ENCODE peak calls at places on chromosome 2, in ten cellular contexts. One of them, this sample, is unnamed.

GRCh38 chr2:189163889-189164288 is 15.7 kb downstream of the COL5A2 start:
- ATAC-seq in HCT116: no peak
- ATAC-seq in lower lobe of right lung: peak; percentile 21
- ATAC-seq in CD4-positive, CD25-positive, alpha-beta regulatory T cell: no peak
- ATAC-seq in activated T-cell treated with anti-CD3 and anti-CD28 coated beads, Interleukin-2, amount 50 U/mL, for 72 hours: no peak
- ATAC-seq in CD4-positive, alpha-beta T cell: no peak
- ATAC-seq in activated CD4-positive, alpha-beta T cell treated with anti-CD3 and anti-CD28 coated beads for 36 hours: no peak
- ATAC-seq in activated naive CD8-positive, alpha-beta T cell treated with anti-CD3 and anti-CD28 coated beads, Interleukin-2, amount 10 ng/mL, durations not matched to agents 7 days and 5 days: no peak
- ATAC-seq in DND-41: no peak
- ATAC-seq in body of pancreas: no peak
- ATAC-seq in this sample: peak; percentile 81

GRCh38 chr2:8511868-8512612 is 169.8 kb upstream of the ID2 start:
- ATAC-seq in HCT116: no peak
- ATAC-seq in lower lobe of right lung: no peak
- ATAC-seq in CD4-positive, CD25-positive, alpha-beta regulatory T cell: no peak
- ATAC-seq in activated T-cell treated with anti-CD3 and anti-CD28 coated beads, Interleukin-2, amount 50 U/mL, for 72 hours: no peak
- ATAC-seq in CD4-positive, alpha-beta T cell: no peak
- ATAC-seq in activated CD4-positive, alpha-beta T cell treated with anti-CD3 and anti-CD28 coated beads for 36 hours: no peak
- ATAC-seq in activated naive CD8-positive, alpha-beta T cell treated with anti-CD3 and anti-CD28 coated beads, Interleukin-2, amount 10 ng/mL, durations not matched to agents 7 days and 5 days: no peak
- ATAC-seq in DND-41: no peak
- ATAC-seq in body of pancreas: no peak
- ATAC-seq in this sample: peak; percentile 65

GRCh38 chr2:64036343-64036742 is 17.1 kb upstream of the VPS54 start:
- ATAC-seq in HCT116: no peak
- ATAC-seq in lower lobe of right lung: peak; percentile 54
- ATAC-seq in CD4-positive, CD25-positive, alpha-beta regulatory T cell: peak; percentile 96
- ATAC-seq in activated T-cell treated with anti-CD3 and anti-CD28 coated beads, Interleukin-2, amount 50 U/mL, for 72 hours: peak; percentile 89
- ATAC-seq in CD4-positive, alpha-beta T cell: peak; percentile 96
- ATAC-seq in activated CD4-positive, alpha-beta T cell treated with anti-CD3 and anti-CD28 coated beads for 36 hours: peak; percentile 88
- ATAC-seq in activated naive CD8-positive, alpha-beta T cell treated with anti-CD3 and anti-CD28 coated beads, Interleukin-2, amount 10 ng/mL, durations not matched to agents 7 days and 5 days: peak; percentile 99
- ATAC-seq in DND-41: peak; percentile 99
- ATAC-seq in body of pancreas: no peak
- ATAC-seq in this sample: peak; percentile 92

GRCh38 chr2:181672255-181673008 is 7.9 kb downstream of the NEUROD1 start:
- ATAC-seq in HCT116: no peak
- ATAC-seq in lower lobe of right lung: no peak
- ATAC-seq in CD4-positive, CD25-positive, alpha-beta regulatory T cell: no peak
- ATAC-seq in activated T-cell treated with anti-CD3 and anti-CD28 coated beads, Interleukin-2, amount 50 U/mL, for 72 hours: no peak
- ATAC-seq in CD4-positive, alpha-beta T cell: no peak
- ATAC-seq in activated CD4-positive, alpha-beta T cell treated with anti-CD3 and anti-CD28 coated beads for 36 hours: peak; percentile 69
- ATAC-seq in activated naive CD8-positive, alpha-beta T cell treated with anti-CD3 and anti-CD28 coated beads, Interleukin-2, amount 10 ng/mL, durations not matched to agents 7 days and 5 days: no peak
- ATAC-seq in DND-41: peak; percentile 69
- ATAC-seq in body of pancreas: no peak
- ATAC-seq in this sample: no peak

GRCh38 chr2:202703091-202703490 is 68.3 kb downstream of the FAM117B start:
- ATAC-seq in HCT116: no peak
- ATAC-seq in lower lobe of right lung: no peak
- ATAC-seq in CD4-positive, CD25-positive, alpha-beta regulatory T cell: no peak
- ATAC-seq in activated T-cell treated with anti-CD3 and anti-CD28 coated beads, Interleukin-2, amount 50 U/mL, for 72 hours: peak; percentile 28
- ATAC-seq in CD4-positive, alpha-beta T cell: no peak
- ATAC-seq in activated CD4-positive, alpha-beta T cell treated with anti-CD3 and anti-CD28 coated beads for 36 hours: peak; percentile 15
- ATAC-seq in activated naive CD8-positive, alpha-beta T cell treated with anti-CD3 and anti-CD28 coated beads, Interleukin-2, amount 10 ng/mL, durations not matched to agents 7 days and 5 days: no peak
- ATAC-seq in DND-41: no peak
- ATAC-seq in body of pancreas: no peak
- ATAC-seq in this sample: no peak

GRCh38 chr2:19416784-19417684 is 58.6 kb upstream of the OSR1 start:
- ATAC-seq in HCT116: no peak
- ATAC-seq in lower lobe of right lung: no peak
- ATAC-seq in CD4-positive, CD25-positive, alpha-beta regulatory T cell: no peak
- ATAC-seq in activated T-cell treated with anti-CD3 and anti-CD28 coated beads, Interleukin-2, amount 50 U/mL, for 72 hours: no peak
- ATAC-seq in CD4-positive, alpha-beta T cell: no peak
- ATAC-seq in activated CD4-positive, alpha-beta T cell treated with anti-CD3 and anti-CD28 coated beads for 36 hours: no peak
- ATAC-seq in activated naive CD8-positive, alpha-beta T cell treated with anti-CD3 and anti-CD28 coated beads, Interleukin-2, amount 10 ng/mL, durations not matched to agents 7 days and 5 days: no peak
- ATAC-seq in DND-41: no peak
- ATAC-seq in body of pancreas: no peak
- ATAC-seq in this sample: no peak

GRCh38 chr2:186995092-186995491 is 146.1 kb upstream of the ZSWIM2 start:
- ATAC-seq in HCT116: no peak
- ATAC-seq in lower lobe of right lung: no peak
- ATAC-seq in CD4-positive, CD25-positive, alpha-beta regulatory T cell: no peak
- ATAC-seq in activated T-cell treated with anti-CD3 and anti-CD28 coated beads, Interleukin-2, amount 50 U/mL, for 72 hours: no peak
- ATAC-seq in CD4-positive, alpha-beta T cell: no peak
- ATAC-seq in activated CD4-positive, alpha-beta T cell treated with anti-CD3 and anti-CD28 coated beads for 36 hours: no peak
- ATAC-seq in activated naive CD8-positive, alpha-beta T cell treated with anti-CD3 and anti-CD28 coated beads, Interleukin-2, amount 10 ng/mL, durations not matched to agents 7 days and 5 days: no peak
- ATAC-seq in DND-41: no peak
- ATAC-seq in body of pancreas: no peak
- ATAC-seq in this sample: no peak

GRCh38 chr2:59790186-59791142 is 763.0 kb downstream of the BCL11A start:
- ATAC-seq in HCT116: no peak
- ATAC-seq in lower lobe of right lung: no peak
- ATAC-seq in CD4-positive, CD25-positive, alpha-beta regulatory T cell: no peak
- ATAC-seq in activated T-cell treated with anti-CD3 and anti-CD28 coated beads, Interleukin-2, amount 50 U/mL, for 72 hours: no peak
- ATAC-seq in CD4-positive, alpha-beta T cell: no peak
- ATAC-seq in activated CD4-positive, alpha-beta T cell treated with anti-CD3 and anti-CD28 coated beads for 36 hours: no peak
- ATAC-seq in activated naive CD8-positive, alpha-beta T cell treated with anti-CD3 and anti-CD28 coated beads, Interleukin-2, amount 10 ng/mL, durations not matched to agents 7 days and 5 days: no peak
- ATAC-seq in DND-41: no peak
- ATAC-seq in body of pancreas: no peak
- ATAC-seq in this sample: no peak

GRCh38 chr2:102473020-102473419 is at the start of gene SLC9A4:
- ATAC-seq in HCT116: peak; percentile 89
- ATAC-seq in lower lobe of right lung: peak; percentile 68
- ATAC-seq in CD4-positive, CD25-positive, alpha-beta regulatory T cell: peak; percentile 65
- ATAC-seq in activated T-cell treated with anti-CD3 and anti-CD28 coated beads, Interleukin-2, amount 50 U/mL, for 72 hours: peak; percentile 44
- ATAC-seq in CD4-positive, alpha-beta T cell: peak; percentile 70
- ATAC-seq in activated CD4-positive, alpha-beta T cell treated with anti-CD3 and anti-CD28 coated beads for 36 hours: no peak
- ATAC-seq in activated naive CD8-positive, alpha-beta T cell treated with anti-CD3 and anti-CD28 coated beads, Interleukin-2, amount 10 ng/mL, durations not matched to agents 7 days and 5 days: no peak
- ATAC-seq in DND-41: peak; percentile 52
- ATAC-seq in body of pancreas: no peak
- ATAC-seq in this sample: peak; percentile 79

GRCh38 chr2:46257980-46258379 is 39.2 kb upstream of the EPAS1 start:
- ATAC-seq in HCT116: no peak
- ATAC-seq in lower lobe of right lung: no peak
- ATAC-seq in CD4-positive, CD25-positive, alpha-beta regulatory T cell: no peak
- ATAC-seq in activated T-cell treated with anti-CD3 and anti-CD28 coated beads, Interleukin-2, amount 50 U/mL, for 72 hours: no peak
- ATAC-seq in CD4-positive, alpha-beta T cell: no peak
- ATAC-seq in activated CD4-positive, alpha-beta T cell treated with anti-CD3 and anti-CD28 coated beads for 36 hours: no peak
- ATAC-seq in activated naive CD8-positive, alpha-beta T cell treated with anti-CD3 and anti-CD28 coated beads, Interleukin-2, amount 10 ng/mL, durations not matched to agents 7 days and 5 days: no peak
- ATAC-seq in DND-41: no peak
- ATAC-seq in body of pancreas: no peak
- ATAC-seq in this sample: no peak

GRCh38 chr2:46977899-46978298 is 62.3 kb upstream of the MCFD2 start:
- ATAC-seq in HCT116: no peak
- ATAC-seq in lower lobe of right lung: peak; percentile 36
- ATAC-seq in CD4-positive, CD25-positive, alpha-beta regulatory T cell: peak; percentile 26
- ATAC-seq in activated T-cell treated with anti-CD3 and anti-CD28 coated beads, Interleukin-2, amount 50 U/mL, for 72 hours: no peak
- ATAC-seq in CD4-positive, alpha-beta T cell: no peak
- ATAC-seq in activated CD4-positive, alpha-beta T cell treated with anti-CD3 and anti-CD28 coated beads for 36 hours: no peak
- ATAC-seq in activated naive CD8-positive, alpha-beta T cell treated with anti-CD3 and anti-CD28 coated beads, Interleukin-2, amount 10 ng/mL, durations not matched to agents 7 days and 5 days: no peak
- ATAC-seq in DND-41: no peak
- ATAC-seq in body of pancreas: no peak
- ATAC-seq in this sample: no peak

GRCh38 chr2:207319321-207319720 is 153.6 kb upstream of the KLF7 start:
- ATAC-seq in HCT116: no peak
- ATAC-seq in lower lobe of right lung: peak; percentile 52
- ATAC-seq in CD4-positive, CD25-positive, alpha-beta regulatory T cell: no peak
- ATAC-seq in activated T-cell treated with anti-CD3 and anti-CD28 coated beads, Interleukin-2, amount 50 U/mL, for 72 hours: peak; percentile 40
- ATAC-seq in CD4-positive, alpha-beta T cell: no peak
- ATAC-seq in activated CD4-positive, alpha-beta T cell treated with anti-CD3 and anti-CD28 coated beads for 36 hours: peak; percentile 36
- ATAC-seq in activated naive CD8-positive, alpha-beta T cell treated with anti-CD3 and anti-CD28 coated beads, Interleukin-2, amount 10 ng/mL, durations not matched to agents 7 days and 5 days: no peak
- ATAC-seq in DND-41: no peak
- ATAC-seq in body of pancreas: no peak
- ATAC-seq in this sample: no peak

GRCh38 chr2:176652300-176653182 is 383.3 kb downstream of the MTX2 start:
- ATAC-seq in HCT116: peak; percentile 67
- ATAC-seq in lower lobe of right lung: peak; percentile 75
- ATAC-seq in CD4-positive, CD25-positive, alpha-beta regulatory T cell: no peak
- ATAC-seq in activated T-cell treated with anti-CD3 and anti-CD28 coated beads, Interleukin-2, amount 50 U/mL, for 72 hours: peak; percentile 91
- ATAC-seq in CD4-positive, alpha-beta T cell: peak; percentile 41
- ATAC-seq in activated CD4-positive, alpha-beta T cell treated with anti-CD3 and anti-CD28 coated beads for 36 hours: peak; percentile 71
- ATAC-seq in activated naive CD8-positive, alpha-beta T cell treated with anti-CD3 and anti-CD28 coated beads, Interleukin-2, amount 10 ng/mL, durations not matched to agents 7 days and 5 days: peak; percentile 84
- ATAC-seq in DND-41: peak; percentile 76
- ATAC-seq in body of pancreas: peak; percentile 42
- ATAC-seq in this sample: peak; percentile 73